ENCODE peak calls at places on chromosomes 5 and 9, in four cellular contexts. One of them, this sample, is unnamed.

GRCh38 chr5:124103671-124104070 is 591.7 kb downstream of the CSNK1G3 start:
- DNase-seq in right lobe of liver: no peak
- DNase-seq in brain microvascular endothelial cell: peak
- DNase-seq in AG04450: no peak
- DNase-seq in this sample: no peak

GRCh38 chr5:134138416-134139376 is 24.2 kb downstream of the TCF7 start:
- DNase-seq in right lobe of liver: no peak
- DNase-seq in brain microvascular endothelial cell: no peak
- DNase-seq in AG04450: no peak
- DNase-seq in this sample: peak

GRCh38 chr5:170109059-170110031 is 3.6 kb downstream of the FOXI1 start:
- DNase-seq in right lobe of liver: no peak
- DNase-seq in brain microvascular endothelial cell: no peak
- DNase-seq in AG04450: no peak
- DNase-seq in this sample: no peak

GRCh38 chr5:180330810-180331646 is 22.1 kb downstream of the GFPT2 start:
- DNase-seq in right lobe of liver: no peak
- DNase-seq in brain microvascular endothelial cell: peak
- DNase-seq in AG04450: peak
- DNase-seq in this sample: no peak

GRCh38 chr9:92151691-92152393 is 36.6 kb upstream of the SPTLC1 start:
- DNase-seq in right lobe of liver: no peak
- DNase-seq in brain microvascular endothelial cell: peak
- DNase-seq in AG04450: peak
- DNase-seq in this sample: no peak

GRCh38 chr9:125763373-125763772 is 16.2 kb downstream of the PBX3 start:
- DNase-seq in right lobe of liver: no peak
- DNase-seq in brain microvascular endothelial cell: no peak
- DNase-seq in AG04450: no peak
- DNase-seq in this sample: no peak

GRCh38 chr5:151085517-151086031 is 4.7 kb upstream of the TNIP1 start:
- DNase-seq in right lobe of liver: peak
- DNase-seq in brain microvascular endothelial cell: no peak
- DNase-seq in AG04450: no peak
- DNase-seq in this sample: peak

GRCh38 chr9:112380102-112380581 is at the start of gene HSDL2:
- DNase-seq in right lobe of liver: no peak
- DNase-seq in brain microvascular endothelial cell: no peak
- DNase-seq in AG04450: no peak
- DNase-seq in this sample: no peak

GRCh38 chr5:57779383-57780223 is 297.0 kb upstream of the ACTBL2 start:
- DNase-seq in right lobe of liver: peak
- DNase-seq in brain microvascular endothelial cell: peak
- DNase-seq in AG04450: peak
- DNase-seq in this sample: no peak

GRCh38 chr5:139212484-139212883 is 14.3 kb upstream of the SIL1 start:
- DNase-seq in right lobe of liver: no peak
- DNase-seq in brain microvascular endothelial cell: no peak
- DNase-seq in AG04450: no peak
- DNase-seq in this sample: peak

GRCh38 chr5:114018178-114018577 is 343.7 kb upstream of the KCNN2 start:
- DNase-seq in right lobe of liver: no peak
- DNase-seq in brain microvascular endothelial cell: no peak
- DNase-seq in AG04450: no peak
- DNase-seq in this sample: no peak

GRCh38 chr9:104027295-104027694 is 66.8 kb upstream of the SMC2 start:
- DNase-seq in right lobe of liver: no peak
- DNase-seq in brain microvascular endothelial cell: no peak
- DNase-seq in AG04450: no peak
- DNase-seq in this sample: no peak

GRCh38 chr5:94175912-94176311 is 434.5 kb upstream of the POU5F2 start:
- DNase-seq in right lobe of liver: no peak
- DNase-seq in brain microvascular endothelial cell: no peak
- DNase-seq in AG04450: no peak
- DNase-seq in this sample: no peak

GRCh38 chr5:154191467-154192261 is 1.1 kb downstream of the GALNT10 start:
- DNase-seq in right lobe of liver: no peak
- DNase-seq in brain microvascular endothelial cell: no peak
- DNase-seq in AG04450: no peak
- DNase-seq in this sample: no peak

GRCh38 chr5:156121234-156121633 is 205.7 kb upstream of the SGCD start:
- DNase-seq in right lobe of liver: no peak
- DNase-seq in brain microvascular endothelial cell: no peak
- DNase-seq in AG04450: peak
- DNase-seq in this sample: no peak

GRCh38 chr9:1979815-1980367 is 35.3 kb upstream of the SMARCA2 start:
- DNase-seq in right lobe of liver: peak
- DNase-seq in brain microvascular endothelial cell: no peak
- DNase-seq in AG04450: no peak
- DNase-seq in this sample: no peak

GRCh38 chr5:57550132-57550531 is 67.5 kb upstream of the ACTBL2 start:
- DNase-seq in right lobe of liver: no peak
- DNase-seq in brain microvascular endothelial cell: no peak
- DNase-seq in AG04450: no peak
- DNase-seq in this sample: no peak

GRCh38 chr9:89021154-89021803 is 30.0 kb downstream of the S1PR3 start:
- DNase-seq in right lobe of liver: no peak
- DNase-seq in brain microvascular endothelial cell: peak
- DNase-seq in AG04450: peak
- DNase-seq in this sample: no peak

GRCh38 chr5:15620501-15620900 is 120.5 kb downstream of the FBXL7 start:
- DNase-seq in right lobe of liver: no peak
- DNase-seq in brain microvascular endothelial cell: peak
- DNase-seq in AG04450: no peak
- DNase-seq in this sample: no peak

GRCh38 chr9:27379311-27380236 is 82.6 kb upstream of the EQTN start:
- DNase-seq in right lobe of liver: peak
- DNase-seq in brain microvascular endothelial cell: no peak
- DNase-seq in AG04450: no peak
- DNase-seq in this sample: no peak

GRCh38 chr9:130667117-130667430 is 2.7 kb downstream of the PRDM12 start:
- DNase-seq in right lobe of liver: no peak
- DNase-seq in brain microvascular endothelial cell: no peak
- DNase-seq in AG04450: no peak
- DNase-seq in this sample: no peak

GRCh38 chr9:101376117-101376866 is 8.5 kb downstream of the BAAT start:
- DNase-seq in right lobe of liver: peak
- DNase-seq in brain microvascular endothelial cell: peak
- DNase-seq in AG04450: no peak
- DNase-seq in this sample: no peak

GRCh38 chr5:176748073-176748966 is 62.0 kb upstream of the UNC5A start:
- DNase-seq in right lobe of liver: peak
- DNase-seq in brain microvascular endothelial cell: no peak
- DNase-seq in AG04450: no peak
- DNase-seq in this sample: peak

GRCh38 chr9:135590486-135591079 is 29.0 kb downstream of the PAEP start:
- DNase-seq in right lobe of liver: peak
- DNase-seq in brain microvascular endothelial cell: no peak
- DNase-seq in AG04450: no peak
- DNase-seq in this sample: no peak

GRCh38 chr5:62007457-62007856 is 298.5 kb upstream of the KIF2A start:
- DNase-seq in right lobe of liver: no peak
- DNase-seq in brain microvascular endothelial cell: no peak
- DNase-seq in AG04450: no peak
- DNase-seq in this sample: no peak

GRCh38 chr5:3509290-3509689 is 86.3 kb upstream of the IRX1 start:
- DNase-seq in right lobe of liver: no peak
- DNase-seq in brain microvascular endothelial cell: no peak
- DNase-seq in AG04450: no peak
- DNase-seq in this sample: no peak

GRCh38 chr9:121321039-121321503 is 49.0 kb downstream of the STOM start:
- DNase-seq in right lobe of liver: no peak
- DNase-seq in brain microvascular endothelial cell: peak
- DNase-seq in AG04450: no peak
- DNase-seq in this sample: no peak

GRCh38 chr9:86741311-86742215 is 205.7 kb downstream of the GAS1 start:
- DNase-seq in right lobe of liver: no peak
- DNase-seq in brain microvascular endothelial cell: peak
- DNase-seq in AG04450: no peak
- DNase-seq in this sample: no peak

GRCh38 chr9:135329571-135330306 is 149.8 kb upstream of the PPP1R26 start:
- DNase-seq in right lobe of liver: peak
- DNase-seq in brain microvascular endothelial cell: no peak
- DNase-seq in AG04450: no peak
- DNase-seq in this sample: peak

GRCh38 chr5:139658501-139658927 is 10.4 kb downstream of the CXXC5 start:
- DNase-seq in right lobe of liver: no peak
- DNase-seq in brain microvascular endothelial cell: no peak
- DNase-seq in AG04450: no peak
- DNase-seq in this sample: peak

GRCh38 chr5:39713224-39713911 is 288.6 kb upstream of the DAB2 start:
- DNase-seq in right lobe of liver: no peak
- DNase-seq in brain microvascular endothelial cell: no peak
- DNase-seq in AG04450: no peak
- DNase-seq in this sample: no peak

GRCh38 chr5:35302544-35302943 is 72.3 kb upstream of the PRLR start:
- DNase-seq in right lobe of liver: no peak
- DNase-seq in brain microvascular endothelial cell: no peak
- DNase-seq in AG04450: no peak
- DNase-seq in this sample: no peak

GRCh38 chr9:114303571-114303970 is 19.3 kb upstream of the ORM1 start:
- DNase-seq in right lobe of liver: peak
- DNase-seq in brain microvascular endothelial cell: no peak
- DNase-seq in AG04450: no peak
- DNase-seq in this sample: peak

GRCh38 chr5:108367679-108368334 is 14.1 kb downstream of the FBXL17 start:
- DNase-seq in right lobe of liver: no peak
- DNase-seq in brain microvascular endothelial cell: no peak
- DNase-seq in AG04450: no peak
- DNase-seq in this sample: no peak

GRCh38 chr5:100409538-100409937 is 125.6 kb upstream of the FAM174A start:
- DNase-seq in right lobe of liver: no peak
- DNase-seq in brain microvascular endothelial cell: no peak
- DNase-seq in AG04450: no peak
- DNase-seq in this sample: no peak

GRCh38 chr5:127564002-127564769 is 46.7 kb downstream of the PRRC1 start:
- DNase-seq in right lobe of liver: no peak
- DNase-seq in brain microvascular endothelial cell: peak
- DNase-seq in AG04450: peak
- DNase-seq in this sample: no peak

GRCh38 chr5:77724934-77725333 is 51.2 kb downstream of the TBCA start:
- DNase-seq in right lobe of liver: no peak
- DNase-seq in brain microvascular endothelial cell: no peak
- DNase-seq in AG04450: no peak
- DNase-seq in this sample: no peak

GRCh38 chr5:11047625-11048024 is 286.6 kb upstream of the DAP start:
- DNase-seq in right lobe of liver: no peak
- DNase-seq in brain microvascular endothelial cell: no peak
- DNase-seq in AG04450: no peak
- DNase-seq in this sample: no peak

DNA sequence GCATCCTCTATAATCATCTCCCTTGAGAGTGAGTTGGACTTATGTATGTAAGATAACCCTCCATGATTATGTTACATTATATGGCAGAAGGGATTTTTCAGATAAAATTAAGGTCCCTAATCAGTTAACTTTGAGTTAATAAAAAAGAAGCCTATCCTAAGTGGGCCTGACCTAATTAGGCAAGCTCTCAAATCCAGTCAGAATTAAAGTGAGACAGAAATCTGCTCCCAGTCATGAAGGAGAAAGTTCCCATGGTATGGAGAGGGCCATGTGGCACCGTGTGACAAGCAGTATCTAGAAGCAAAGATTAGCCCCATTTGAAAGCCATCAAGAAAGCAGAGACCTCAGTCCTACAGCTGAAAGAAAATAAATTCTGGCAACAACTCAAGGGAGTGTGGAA is 202.4 kb downstream of the PRELID2 start:
- DNase-seq in right lobe of liver: no peak
- DNase-seq in brain microvascular endothelial cell: no peak
- DNase-seq in AG04450: no peak
- DNase-seq in this sample: no peak
- H3K27ac ChIP-seq in right lobe of liver: no peak
- H3K27ac ChIP-seq in brain microvascular endothelial cell: no peak
- H3K27ac ChIP-seq in AG04450: no peak
- H3K27ac ChIP-seq in this sample: no peak

GRCh38 chr9:134152488-134152887 is 11.9 kb downstream of the RNU6ATAC start:
- DNase-seq in right lobe of liver: peak
- DNase-seq in brain microvascular endothelial cell: no peak
- DNase-seq in AG04450: no peak
- DNase-seq in this sample: no peak
- H3K4me3 ChIP-seq in right lobe of liver: no peak
- H3K4me3 ChIP-seq in brain microvascular endothelial cell: no peak
- H3K4me3 ChIP-seq in AG04450: no peak
- H3K4me3 ChIP-seq in this sample: no peak

GRCh38 chr9:84317563-84317962 is 23.0 kb downstream of the SLC28A3 start:
- DNase-seq in right lobe of liver: no peak
- DNase-seq in brain microvascular endothelial cell: no peak
- DNase-seq in AG04450: no peak
- DNase-seq in this sample: no peak
- TF ChIP-seq CTCF in right lobe of liver: no peak
- TF ChIP-seq CTCF in brain microvascular endothelial cell: peak
- TF ChIP-seq CTCF in AG04450: no peak
- TF ChIP-seq CTCF in this sample: no peak

DNA sequence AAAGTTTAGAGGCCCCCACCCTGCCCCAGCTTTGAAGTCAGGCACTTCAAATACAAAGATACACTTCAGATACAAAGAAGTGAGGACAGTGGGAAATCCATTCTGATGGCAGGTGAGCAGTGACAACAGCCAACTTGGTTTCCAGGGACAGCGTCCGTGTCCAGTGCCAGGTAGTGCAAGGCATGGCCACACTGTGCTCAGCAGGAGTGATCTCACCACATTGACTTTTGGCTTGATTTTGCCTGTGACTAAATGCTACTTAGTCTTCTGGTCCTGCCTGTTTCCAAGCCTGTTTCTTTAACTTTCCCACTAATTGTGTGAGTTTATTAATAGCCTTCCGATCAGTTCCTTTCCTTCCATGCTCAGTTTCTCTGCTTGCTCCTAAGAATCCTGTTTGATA is 72.6 kb upstream of the PALM2AKAP2 start:
- DNase-seq in right lobe of liver: no peak
- DNase-seq in brain microvascular endothelial cell: no peak
- DNase-seq in AG04450: no peak
- DNase-seq in this sample: no peak
- H3K27ac ChIP-seq in right lobe of liver: no peak
- H3K27ac ChIP-seq in brain microvascular endothelial cell: no peak
- H3K27ac ChIP-seq in AG04450: no peak
- H3K27ac ChIP-seq in this sample: no peak

GRCh38 chr5:74499236-74499635 is 141.3 kb downstream of the ENC1 start:
- DNase-seq in right lobe of liver: no peak
- DNase-seq in brain microvascular endothelial cell: no peak
- DNase-seq in AG04450: no peak
- DNase-seq in this sample: no peak
- H3K4me3 ChIP-seq in right lobe of liver: no peak
- H3K4me3 ChIP-seq in brain microvascular endothelial cell: no peak
- H3K4me3 ChIP-seq in AG04450: no peak
- H3K4me3 ChIP-seq in this sample: no peak

This sample was measured in upper lobe of right lung.